ENCODE peak calls at places on chromosomes 5 and 9, in five cellular contexts. Q is mesothelial cell of epicardium; V is activated naive CD8-positive, alpha-beta T cell treated with anti-CD3 and anti-CD28 coated beads for 36 hours; U is T1000; O is lung. L is an unnamed sample.

GRCh38 chr5:2752875-2753435 is 1.5 kb upstream of the IRX2 start:
- DNase-seq in Q (no peak), V (no peak), U (no peak), O (no peak), L (no peak)

GRCh38 chr5:56815657-56816545 is 552 bp downstream of the MAP3K1 start:
- DNase-seq in Q (peak), V (peak), U (no peak), O (peak), L (peak)

GRCh38 chr5:78501411-78502338 is 141.3 kb downstream of the SCAMP1 start:
- DNase-seq in Q (no peak), V (no peak), U (no peak), O (no peak), L (no peak)

GRCh38 chr5:146068136-146068717 is 37.1 kb downstream of the PLAC8L1 start:
- DNase-seq in Q (no peak), V (no peak), U (no peak), O (no peak), L (no peak)

GRCh38 chr5:59066367-59067163 is 483.7 kb downstream of the RAB3C start:
- DNase-seq in Q (no peak), V (no peak), U (no peak), O (no peak), L (no peak)

GRCh38 chr9:115213777-115214428 is 95.9 kb upstream of the TNC start:
- DNase-seq in Q (no peak), V (no peak), U (no peak), O (no peak), L (no peak)

GRCh38 chr9:131419716-131420115 is 25.8 kb downstream of the PRRC2B start:
- DNase-seq in Q (no peak), V (no peak), U (no peak), O (no peak), L (no peak)

GRCh38 chr5:3659907-3660306 is 64.3 kb downstream of the IRX1 start:
- DNase-seq in Q (no peak), V (no peak), U (no peak), O (no peak), L (no peak)

GRCh38 chr5:60487885-60488425 is 212.0 kb downstream of the DEPDC1B start:
- DNase-seq in Q (no peak), V (no peak), U (no peak), O (no peak), L (no peak)

GRCh38 chr5:17219431-17219830 is 2.0 kb downstream of the BASP1 start:
- DNase-seq in Q (no peak), V (no peak), U (no peak), O (no peak), L (no peak)

GRCh38 chr9:83061036-83061435 is 1.9 kb downstream of the RASEF start:
- DNase-seq in Q (no peak), V (no peak), U (no peak), O (no peak), L (no peak)

GRCh38 chr9:132677976-132678375 is 7.7 kb downstream of the GTF3C4 start:
- DNase-seq in Q (no peak), V (no peak), U (no peak), O (no peak), L (no peak)

GRCh38 chr9:78714591-78714990 is 417.7 kb downstream of the PSAT1 start:
- DNase-seq in Q (no peak), V (no peak), U (no peak), O (no peak), L (no peak)

GRCh38 chr5:62783374-62784057 is 204.9 kb downstream of the LRRC70 start:
- DNase-seq in Q (no peak), V (no peak), U (no peak), O (no peak), L (no peak)

GRCh38 chr9:85208666-85209065 is 533.1 kb downstream of the AGTPBP1 start:
- DNase-seq in Q (no peak), V (no peak), U (no peak), O (no peak), L (no peak)

GRCh38 chr9:22342489-22343217 is 104.0 kb upstream of the DMRTA1 start:
- DNase-seq in Q (no peak), V (no peak), U (peak), O (no peak), L (no peak)

GRCh38 chr9:120583958-120584369 is 4.0 kb upstream of the CDK5RAP2 start:
- DNase-seq in Q (no peak), V (peak), U (no peak), O (no peak), L (no peak)

GRCh38 chr9:13443380-13444271 is 164.1 kb upstream of the MPDZ start:
- DNase-seq in Q (no peak), V (no peak), U (no peak), O (no peak), L (no peak)

GRCh38 chr9:95074632-95075269 is 242.8 kb downstream of the FANCC start:
- DNase-seq in Q (no peak), V (no peak), U (no peak), O (no peak), L (no peak)

GRCh38 chr5:135379052-135379654 is 19.9 kb downstream of the MACROH2A1 start:
- DNase-seq in Q (no peak), V (no peak), U (no peak), O (no peak), L (no peak)

GRCh38 chr9:118721923-118722322 is 647.3 kb downstream of the BRINP1 start:
- DNase-seq in Q (no peak), V (no peak), U (no peak), O (no peak), L (no peak)

GRCh38 chr9:79387091-79387490 is 184.7 kb upstream of the TLE4 start:
- DNase-seq in Q (no peak), V (no peak), U (no peak), O (no peak), L (no peak)